ENCODE peak calls at places on chromosomes 13 and 19, in nine cellular contexts. H is heart left ventricle; G is fibroblast of lung; Z is B cell; R is activated gamma-delta T cell; Y is Calu3; P is fibroblast of the conjunctiva; T is activated naive CD8-positive, alpha-beta T cell treated with anti-CD3 and anti-CD28 coated beads, Interleukin-2, amount 50 U/mL, for 24 hours; M is stimulated activated CD4-positive, alpha-beta T cell treated with anti-CD3 and anti-CD28 coated beads, Interleukin-1b, Interleukin-23, amount 100 ng/mL, for 48 hours. V is an unnamed sample.
A peak's percentile ranks its signal among the peaks of the same experiment; 100 is the strongest.

GRCh38 chr19:43956827-43957226 is 5.8 kb downstream of the ZNF221 start:
- DNase-seq in G (no peak), R (no peak), Y (no peak), Z (no peak), M (no peak), T (no peak), H (no peak), P (no peak), V (no peak)

GRCh38 chr19:41745761-41746160 is 9.6 kb upstream of the CEACAM6 start:
- DNase-seq in P (no peak), Z (no peak), H (no peak), Y (no peak), R (no peak), T (no peak), M (no peak), G (no peak), V (no peak)

GRCh38 chr19:2426661-2427322 is 594 bp downstream of the TIMM13 start:
- DNase-seq in P (no peak), Z (no peak), Y (peak; percentile 36), M (peak; percentile 34), T (peak; percentile 58), H (peak; percentile 55), G (peak; percentile 20), R (no peak), V (no peak)

GRCh38 chr13:90315061-90315460 is 1032.4 kb upstream of the MIR17HG start:
- DNase-seq in G (no peak), R (no peak), M (no peak), Y (no peak), P (no peak), T (no peak), H (no peak), Z (no peak), V (no peak)

GRCh38 chr13:43883636-43884035 is 3.9 kb downstream of the LACC1 start:
- DNase-seq in P (no peak), Y (no peak), Z (no peak), G (peak; percentile 40), T (no peak), M (no peak), R (no peak), H (no peak), V (no peak)

GRCh38 chr13:40116008-40116407 is 460.5 kb downstream of the COG6 start:
- DNase-seq in P (peak; percentile 49), Y (peak; percentile 67), G (peak; percentile 83), Z (peak; percentile 61), H (peak; percentile 69), M (peak; percentile 43), T (peak; percentile 29), R (no peak), V (no peak)

GRCh38 chr19:12692960-12693359 is 3.5 kb downstream of the FBXW9 start:
- DNase-seq in R (no peak), H (no peak), T (no peak), Y (no peak), M (no peak), G (no peak), Z (no peak), P (no peak), V (no peak)

GRCh38 chr13:28464861-28465260 is 30.1 kb downstream of the FLT1 start:
- DNase-seq in R (no peak), T (no peak), P (no peak), Z (no peak), G (no peak), Y (no peak), M (no peak), H (no peak), V (no peak)

GRCh38 chr13:102642475-102642874 is 45.7 kb downstream of the TPP2 start:
- DNase-seq in G (peak; percentile 31), P (no peak), H (peak; percentile 76), T (no peak), R (no peak), Z (no peak), M (no peak), Y (no peak), V (peak; percentile 24)

GRCh38 chr13:84187626-84188025 is 305.4 kb upstream of the SLITRK1 start:
- DNase-seq in G (no peak), P (no peak), T (no peak), Z (no peak), M (no peak), Y (no peak), H (no peak), R (no peak), V (no peak)

GRCh38 chr13:95926231-95926630 is 127.0 kb downstream of the UGGT2 start:
- DNase-seq in M (no peak), Z (no peak), H (no peak), G (peak; percentile 10), R (no peak), P (no peak), T (no peak), Y (no peak), V (no peak)

GRCh38 chr13:79724348-79725103 is 243.6 kb downstream of the NDFIP2 start:
- DNase-seq in R (no peak), H (no peak), Z (no peak), G (peak; percentile 62), P (no peak), M (no peak), T (no peak), Y (no peak), V (no peak)

GRCh38 chr13:113758651-113759524 is at the start of gene TMEM255B:
- DNase-seq in M (peak; percentile 62), H (peak; percentile 88), G (peak; percentile 66), P (no peak), Y (peak; percentile 39), R (peak; percentile 45), Z (peak; percentile 78), T (peak; percentile 83), V (peak; percentile 75)

GRCh38 chr19:46766569-46767317 is 20.5 kb upstream of the STRN4 start:
- DNase-seq in G (no peak), T (peak; percentile 70), Y (peak; percentile 57), M (peak; percentile 67), Z (peak; percentile 62), H (no peak), P (no peak), R (no peak), V (no peak)

GRCh38 chr13:24038405-24038804 is 122.1 kb upstream of the SPATA13 start:
- DNase-seq in P (no peak), M (peak; percentile 18), G (peak; percentile 85), H (no peak), Z (no peak), R (no peak), T (no peak), Y (peak; percentile 24), V (no peak)

GRCh38 chr19:35000647-35001501 is 751 bp downstream of the GRAMD1A start:
- DNase-seq in P (no peak), T (peak; percentile 67), M (peak; percentile 71), Z (peak; percentile 73), Y (peak; percentile 24), G (peak; percentile 61), R (no peak), H (peak; percentile 55), V (no peak)

GRCh38 chr13:51797664-51798488 is 6.1 kb downstream of the DHRS12 start:
- DNase-seq in Y (peak; percentile 58), P (no peak), R (no peak), Z (peak; percentile 67), T (peak; percentile 44), G (peak; percentile 55), H (peak; percentile 45), M (peak; percentile 66), V (peak; percentile 48)

GRCh38 chr19:1725100-1726064 is 27.9 kb upstream of the ONECUT3 start:
- DNase-seq in Y (peak; percentile 75), G (peak; percentile 37), P (peak; percentile 13), R (no peak), Z (no peak), H (peak; percentile 33), M (peak; percentile 51), T (peak; percentile 61), V (peak; percentile 69)

GRCh38 chr13:40132249-40132648 is 476.8 kb downstream of the COG6 start:
- DNase-seq in P (no peak), H (no peak), R (no peak), Z (no peak), T (peak; percentile 30), Y (no peak), G (no peak), M (peak; percentile 65), V (no peak)

GRCh38 chr19:45577111-45577905 is 7.3 kb downstream of the OPA3 start:
- DNase-seq in G (peak; percentile 96), Y (peak; percentile 84), H (peak; percentile 83), Z (no peak), P (peak; percentile 58), T (no peak), R (no peak), M (no peak), V (no peak)

GRCh38 chr13:33017410-33017929 is 1.2 kb downstream of the KL start:
- DNase-seq in Z (no peak), T (peak; percentile 31), P (no peak), M (peak; percentile 60), R (no peak), Y (peak; percentile 54), G (peak; percentile 55), H (peak; percentile 50), V (no peak)

GRCh38 chr19:32976223-32976805 is 4.3 kb downstream of the FAAP24 start:
- DNase-seq in Z (peak; percentile 54), P (peak; percentile 51), T (peak; percentile 75), Y (peak; percentile 83), H (peak; percentile 59), G (peak; percentile 45), R (no peak), M (peak; percentile 63), V (peak; percentile 44)